ENCODE peak calls at places on chromosomes 1 and 21, in eight cellular contexts. W is GM12865, Y is fibroblast of pulmonary artery, G is brain microvascular endothelial cell, S is BJ, P is cardiac fibroblast, Q is Caco-2, B is mucosa of descending colon. I is an unnamed sample.

GRCh38 chr1:24299901-24300300 is 19.3 kb upstream of the GRHL3 start:
- DNase-seq in W (no peak), Y (no peak), G (no peak), S (no peak), P (no peak), Q (no peak), B (no peak), I (no peak)

GRCh38 chr1:19179597-19180271 is 30.3 kb downstream of the UBR4 start:
- DNase-seq in W (peak), Y (peak), G (peak), S (no peak), P (peak), Q (peak), B (no peak), I (no peak)

GRCh38 chr1:152397474-152397873 is 16.6 kb downstream of the CRNN start:
- DNase-seq in W (no peak), Y (no peak), G (no peak), S (no peak), P (no peak), Q (no peak), B (no peak), I (no peak)

GRCh38 chr1:210741564-210741963 is 392.4 kb downstream of the KCNH1 start:
- DNase-seq in W (no peak), Y (no peak), G (no peak), S (no peak), P (no peak), Q (no peak), B (no peak), I (no peak)

GRCh38 chr1:68128157-68128556 is 77.7 kb upstream of the DIRAS3 start:
- DNase-seq in W (peak), Y (peak), G (peak), S (no peak), P (peak), Q (no peak), B (no peak), I (no peak)

GRCh38 chr1:145993618-145994390 is 2.6 kb downstream of the TXNIP start:
- DNase-seq in W (no peak), Y (no peak), G (no peak), S (no peak), P (no peak), Q (no peak), B (no peak), I (no peak)

GRCh38 chr21:42496120-42496838 is at the start of gene RSPH1:
- DNase-seq in W (peak), Y (peak), G (peak), S (peak), P (peak), Q (peak), B (peak), I (peak)

GRCh38 chr1:83860506-83861221 is 138.3 kb downstream of the TTLL7 start:
- DNase-seq in W (peak), Y (peak), G (peak), S (no peak), P (peak), Q (peak), B (peak), I (no peak)

GRCh38 chr1:164771568-164772350 is 212.8 kb downstream of the PBX1 start:
- DNase-seq in W (no peak), Y (peak), G (peak), S (no peak), P (peak), Q (peak), B (no peak), I (peak)

GRCh38 chr1:227947425-227947677 is 381 bp downstream of the WNT9A start:
- DNase-seq in W (no peak), Y (no peak), G (no peak), S (no peak), P (no peak), Q (no peak), B (peak), I (no peak)

GRCh38 chr1:227949954-227950734 is 2.4 kb upstream of the WNT9A start:
- DNase-seq in W (no peak), Y (no peak), G (no peak), S (no peak), P (no peak), Q (no peak), B (peak), I (no peak)

GRCh38 chr1:227949341-227949921 is 1.7 kb upstream of the WNT9A start:
- DNase-seq in W (no peak), Y (no peak), G (no peak), S (no peak), P (no peak), Q (no peak), B (peak), I (no peak)

GRCh38 chr1:227947678-227948492 is at the start of gene WNT9A:
- DNase-seq in W (no peak), Y (peak), G (no peak), S (no peak), P (peak), Q (no peak), B (peak), I (no peak)

DNA sequence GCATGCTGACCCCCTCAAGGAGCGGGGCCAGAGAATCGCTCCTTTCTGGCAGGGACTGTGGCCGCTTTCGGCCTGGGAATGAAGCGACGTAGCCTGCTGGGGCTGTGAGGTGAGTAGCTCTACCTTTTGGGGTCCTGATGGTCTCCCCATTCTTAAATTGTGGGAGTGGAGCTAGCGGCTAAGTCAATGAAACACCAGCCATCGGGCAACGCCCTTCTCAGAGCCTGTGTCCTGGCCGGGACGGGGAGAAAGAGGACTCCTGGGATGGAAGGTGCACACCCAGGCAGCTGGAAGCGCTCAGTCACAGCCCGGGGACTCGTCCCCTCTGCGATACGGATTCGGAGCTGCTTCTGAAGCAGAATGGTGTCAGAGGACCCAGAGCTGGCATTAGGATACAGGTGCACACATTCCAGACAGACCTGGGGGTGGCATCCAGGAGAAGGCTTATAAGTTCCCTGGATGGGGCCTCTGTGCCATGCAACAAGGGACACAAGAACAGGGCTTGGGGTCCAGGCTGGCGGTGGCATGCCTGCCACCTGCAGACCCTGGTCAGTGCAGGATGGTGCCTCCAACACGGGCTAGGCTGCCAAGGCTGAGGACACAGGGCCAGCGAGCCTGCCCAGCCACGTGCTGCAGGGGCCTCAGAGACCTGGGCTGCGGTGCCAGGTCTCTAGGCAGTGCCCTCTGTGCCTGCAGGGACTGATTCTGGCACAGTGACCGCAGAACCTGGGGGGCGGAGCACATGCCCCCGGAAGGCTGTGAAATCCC is 945 bp upstream of the WNT9A start:
- DNase-seq in W (no peak), Y (no peak), G (no peak), S (no peak), P (no peak), Q (no peak), B (peak), I (no peak)
- H3K4me3 ChIP-seq in W (no peak), Y (peak), G (peak), S (peak), P (peak), Q (peak), B (no peak), I (peak)

GRCh38 chr1:188719735-188720134 is 1757.9 kb downstream of the BRINP3 start:
- DNase-seq in W (no peak), Y (no peak), G (no peak), S (no peak), P (no peak), Q (no peak), B (no peak), I (no peak)

DNA sequence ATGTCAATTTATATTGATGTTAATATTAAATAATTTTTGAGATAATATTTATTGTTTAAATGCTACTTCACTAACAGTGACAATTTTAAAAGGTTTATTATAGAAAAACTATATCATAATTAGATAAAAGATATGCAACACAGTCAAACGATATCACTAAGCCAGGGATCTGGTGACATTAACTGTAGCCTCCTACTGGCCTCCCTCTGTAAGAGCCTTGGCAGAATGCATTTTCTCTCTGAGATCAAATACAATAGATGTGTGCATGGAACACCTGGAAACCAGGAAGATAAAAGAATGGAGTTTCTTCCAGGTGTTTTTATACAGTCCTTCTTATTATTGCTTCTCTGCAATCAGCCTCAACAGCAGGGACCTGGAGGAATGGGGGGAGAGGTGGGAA is 1762.1 kb downstream of the BRINP3 start:
- DNase-seq in W (no peak), Y (no peak), G (no peak), S (no peak), P (no peak), Q (no peak), B (no peak), I (no peak)
- TF ChIP-seq CTCF in W (no peak), Y (peak), G (peak), S (no peak), P (no peak), Q (peak), B (no peak), I (peak)

DNA sequence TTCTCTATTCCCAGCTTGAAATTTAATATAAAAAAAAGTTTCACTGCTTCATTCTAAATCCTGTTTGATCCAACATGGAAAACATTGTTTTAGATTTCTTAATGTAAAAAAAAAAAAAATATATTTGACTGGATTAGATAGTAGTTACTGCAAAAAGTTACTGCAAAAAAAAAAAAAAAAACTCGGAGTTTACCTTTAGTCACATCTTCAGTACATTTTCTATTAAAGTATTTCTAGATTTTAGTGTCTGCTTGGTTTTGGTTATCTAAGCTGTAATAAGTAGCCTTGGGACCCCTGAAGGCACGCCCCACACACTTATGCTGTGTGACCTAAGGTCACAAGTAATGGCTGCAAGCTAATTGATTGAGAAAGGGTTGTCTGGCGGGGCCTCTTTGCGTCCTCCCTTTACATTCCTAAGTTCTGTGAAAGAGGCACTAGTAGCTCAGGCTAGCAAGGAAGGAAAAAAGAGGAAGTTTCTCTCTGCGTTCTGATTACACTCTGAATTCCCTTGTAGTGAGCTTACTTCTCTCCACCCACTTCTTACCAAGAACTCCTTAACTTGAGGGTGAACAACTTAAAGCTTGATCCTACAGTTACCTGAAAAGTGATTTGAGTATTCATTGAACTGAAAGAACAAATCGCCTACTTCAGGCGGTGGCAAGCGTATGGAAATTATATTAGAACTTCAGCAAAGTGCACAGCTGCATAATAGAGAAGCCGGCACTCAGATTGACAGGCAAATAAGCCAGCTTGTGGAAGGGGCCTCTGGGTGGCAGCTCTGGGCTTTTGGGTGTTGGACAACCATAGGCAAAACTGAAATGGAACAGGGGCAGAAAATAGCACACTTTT is 464.2 kb downstream of the USP25 start:
- DNase-seq in W (peak), Y (peak), G (peak), S (peak), P (peak), Q (peak), B (no peak), I (peak)
- H3K4me3 ChIP-seq in W (no peak), Y (peak), G (peak), S (peak), P (peak), Q (no peak), B (no peak), I (peak)

DNA sequence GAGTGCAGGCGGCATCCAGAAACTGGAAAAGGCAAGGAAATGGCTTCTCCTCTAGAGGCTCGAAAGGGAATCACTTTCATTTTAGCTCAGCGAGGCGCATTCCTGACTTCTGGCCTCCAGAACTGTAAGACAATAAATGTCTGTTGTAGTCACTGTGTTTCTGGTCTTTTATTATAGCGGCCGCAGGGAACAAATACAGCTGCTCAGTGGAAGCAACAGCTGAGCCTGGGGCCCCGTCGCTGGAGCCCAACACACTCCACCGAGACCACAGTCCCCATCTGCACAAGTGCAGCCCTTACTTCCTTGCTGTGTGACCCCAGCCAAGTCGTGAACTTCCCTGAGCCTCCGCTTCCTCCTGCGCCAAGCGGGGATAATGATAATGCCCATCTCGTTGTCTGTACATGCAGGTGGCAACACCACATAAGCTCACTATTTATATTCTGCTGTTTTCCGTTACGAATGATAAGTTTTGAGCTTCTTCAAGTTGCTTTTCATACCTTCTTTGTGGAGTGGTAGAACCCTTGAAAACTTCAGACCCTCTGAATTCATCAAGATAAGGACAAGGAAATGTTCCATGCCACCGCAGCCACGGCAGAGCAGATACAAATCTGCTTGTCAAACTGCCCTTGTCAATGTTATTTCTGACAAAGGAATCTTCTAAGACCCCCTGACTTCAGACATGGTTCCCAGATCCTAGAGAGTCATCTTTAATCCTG is 3.2 kb upstream of the LAPTM5 start:
- DNase-seq in W (peak), Y (no peak), G (no peak), S (no peak), P (no peak), Q (no peak), B (no peak), I (no peak)
- TF ChIP-seq CTCF in W (no peak), Y (no peak), G (peak), S (no peak), P (no peak), Q (no peak), B (no peak), I (no peak)

I was measured in retinal pigment epithelial cell.